ENCODE peak calls at places on chromosomes 13 and 19, in seven cellular contexts. E is heart right ventricle, U is prostate gland, Q is left lung, M is astrocyte of the spinal cord, T is AG04450, Z is brain microvascular endothelial cell. Y is an unnamed sample.

GRCh38 chr13:29961036-29961685 is 110.7 kb upstream of the UBL3 start:
- DNase-seq in E (no peak), U (no peak), Q (no peak), M (no peak), T (no peak), Z (no peak), Y (no peak)

GRCh38 chr13:47085346-47085745 is 188.5 kb upstream of the HTR2A start:
- DNase-seq in E (no peak), U (no peak), Q (no peak), M (no peak), T (no peak), Z (no peak), Y (no peak)

GRCh38 chr19:1853295-1854031 is 5.2 kb upstream of the REXO1 start:
- DNase-seq in E (peak), U (peak), Q (peak), M (peak), T (no peak), Z (peak), Y (peak)

GRCh38 chr19:51549533-51550324 is 18.3 kb upstream of the SIGLEC6 start:
- DNase-seq in E (no peak), U (no peak), Q (no peak), M (no peak), T (no peak), Z (no peak), Y (no peak)

GRCh38 chr13:50866817-50867640 is 23.5 kb upstream of the DLEU7 start:
- DNase-seq in E (no peak), U (no peak), Q (no peak), M (peak), T (no peak), Z (no peak), Y (no peak)

GRCh38 chr13:33441015-33441414 is 155.5 kb upstream of the STARD13 start:
- DNase-seq in E (no peak), U (no peak), Q (no peak), M (peak), T (no peak), Z (no peak), Y (peak)

GRCh38 chr13:63285426-63285825 is 1869.8 kb upstream of the PCDH20 start:
- DNase-seq in E (no peak), U (no peak), Q (no peak), M (no peak), T (no peak), Z (no peak), Y (no peak)

GRCh38 chr19:13127051-13127450 is 9.0 kb downstream of the NACC1 start:
- DNase-seq in E (no peak), U (no peak), Q (no peak), M (no peak), T (no peak), Z (no peak), Y (no peak)

GRCh38 chr19:461664-462551 is 1.1 kb upstream of the SHC2 start:
- DNase-seq in E (no peak), U (peak), Q (no peak), M (no peak), T (no peak), Z (no peak), Y (peak)

GRCh38 chr19:14434543-14435319 is 1.6 kb downstream of the PKN1 start:
- DNase-seq in E (peak), U (no peak), Q (peak), M (peak), T (no peak), Z (peak), Y (peak)

GRCh38 chr13:20231839-20232555 is at the start of gene GJB6:
- DNase-seq in E (no peak), U (no peak), Q (no peak), M (no peak), T (no peak), Z (no peak), Y (peak)

GRCh38 chr13:67152123-67152522 is 78.0 kb downstream of the PCDH9 start:
- DNase-seq in E (no peak), U (no peak), Q (no peak), M (no peak), T (no peak), Z (no peak), Y (no peak)

GRCh38 chr19:57708641-57709354 is at the start of gene ZNF154:
- DNase-seq in E (peak), U (peak), Q (peak), M (peak), T (peak), Z (peak), Y (peak)

GRCh38 chr19:18999016-18999758 is 34.1 kb downstream of the SUGP2 start:
- DNase-seq in E (no peak), U (no peak), Q (no peak), M (peak), T (peak), Z (no peak), Y (no peak)

GRCh38 chr13:95500136-95500718 is 52.3 kb upstream of the CLDN10 start:
- DNase-seq in E (no peak), U (no peak), Q (no peak), M (no peak), T (no peak), Z (no peak), Y (no peak)

GRCh38 chr19:50648659-50649058 is 586 bp upstream of the C19orf81 start:
- DNase-seq in E (no peak), U (no peak), Q (no peak), M (no peak), T (no peak), Z (no peak), Y (no peak)

GRCh38 chr13:31540316-31540715 is 199.0 kb upstream of the RXFP2 start:
- DNase-seq in E (no peak), U (no peak), Q (no peak), M (no peak), T (no peak), Z (no peak), Y (no peak)

GRCh38 chr19:3785938-3786824 is at the start of gene MATK:
- DNase-seq in E (no peak), U (no peak), Q (no peak), M (no peak), T (no peak), Z (no peak), Y (no peak)

GRCh38 chr13:104357672-104358314 is 1291.6 kb upstream of the SLC10A2 start:
- DNase-seq in E (no peak), U (no peak), Q (no peak), M (no peak), T (no peak), Z (no peak), Y (no peak)

GRCh38 chr19:46787331-46788100 is 878 bp downstream of the SLC1A5 start:
- DNase-seq in E (peak), U (no peak), Q (peak), M (peak), T (no peak), Z (peak), Y (peak)

GRCh38 chr13:62193919-62194318 is 778.3 kb upstream of the PCDH20 start:
- DNase-seq in E (no peak), U (no peak), Q (no peak), M (no peak), T (no peak), Z (no peak), Y (no peak)

GRCh38 chr13:74056829-74057564 is 77.2 kb downstream of the KLF12 start:
- DNase-seq in E (peak), U (no peak), Q (no peak), M (no peak), T (no peak), Z (no peak), Y (no peak)

GRCh38 chr19:30227661-30228112 is 144.5 kb upstream of the ZNF536 start:
- DNase-seq in E (peak), U (peak), Q (peak), M (peak), T (no peak), Z (peak), Y (peak)

DNA sequence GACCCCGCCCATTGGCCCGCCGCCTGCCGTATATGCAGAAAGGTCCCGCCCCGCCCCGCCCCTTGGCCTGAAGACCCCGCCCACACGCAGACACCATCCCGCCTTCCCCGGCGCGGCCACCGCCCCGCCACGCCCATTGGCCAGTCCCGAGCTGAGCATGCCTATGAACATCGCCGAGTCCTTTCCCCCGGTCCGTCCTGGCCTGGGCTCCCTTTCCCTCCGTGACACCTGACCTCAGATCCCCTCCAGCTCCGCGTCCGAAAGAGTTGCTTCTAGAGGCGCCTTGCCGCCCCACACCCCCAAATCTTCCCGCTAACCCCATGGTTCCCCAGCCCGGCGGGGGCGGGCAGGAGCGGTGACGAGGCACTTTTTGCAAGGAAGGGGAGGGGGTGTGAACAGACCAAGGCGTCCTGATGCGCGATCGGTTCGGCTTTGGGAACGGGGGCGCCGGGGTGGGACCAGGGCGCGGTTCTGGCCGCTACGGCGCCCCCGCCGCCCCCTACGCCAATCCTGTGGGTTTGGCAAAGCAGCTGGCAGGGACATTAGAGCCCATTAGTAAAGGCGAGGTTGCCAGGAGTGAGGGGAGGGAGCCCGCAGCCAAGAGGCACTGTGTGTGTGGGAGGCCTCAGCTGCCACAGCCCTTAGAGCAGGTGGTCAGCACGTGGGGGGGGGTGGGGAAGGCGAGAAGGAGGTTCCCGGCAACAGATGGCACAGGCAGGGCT is 409 bp upstream of the NUMBL start:
- DNase-seq in E (peak), U (peak), Q (peak), M (peak), T (peak), Z (peak), Y (peak)
- TF ChIP-seq CTCF in E (no peak), U (no peak), Q (no peak), M (no peak), T (no peak), Z (no peak), Y (no peak)

DNA sequence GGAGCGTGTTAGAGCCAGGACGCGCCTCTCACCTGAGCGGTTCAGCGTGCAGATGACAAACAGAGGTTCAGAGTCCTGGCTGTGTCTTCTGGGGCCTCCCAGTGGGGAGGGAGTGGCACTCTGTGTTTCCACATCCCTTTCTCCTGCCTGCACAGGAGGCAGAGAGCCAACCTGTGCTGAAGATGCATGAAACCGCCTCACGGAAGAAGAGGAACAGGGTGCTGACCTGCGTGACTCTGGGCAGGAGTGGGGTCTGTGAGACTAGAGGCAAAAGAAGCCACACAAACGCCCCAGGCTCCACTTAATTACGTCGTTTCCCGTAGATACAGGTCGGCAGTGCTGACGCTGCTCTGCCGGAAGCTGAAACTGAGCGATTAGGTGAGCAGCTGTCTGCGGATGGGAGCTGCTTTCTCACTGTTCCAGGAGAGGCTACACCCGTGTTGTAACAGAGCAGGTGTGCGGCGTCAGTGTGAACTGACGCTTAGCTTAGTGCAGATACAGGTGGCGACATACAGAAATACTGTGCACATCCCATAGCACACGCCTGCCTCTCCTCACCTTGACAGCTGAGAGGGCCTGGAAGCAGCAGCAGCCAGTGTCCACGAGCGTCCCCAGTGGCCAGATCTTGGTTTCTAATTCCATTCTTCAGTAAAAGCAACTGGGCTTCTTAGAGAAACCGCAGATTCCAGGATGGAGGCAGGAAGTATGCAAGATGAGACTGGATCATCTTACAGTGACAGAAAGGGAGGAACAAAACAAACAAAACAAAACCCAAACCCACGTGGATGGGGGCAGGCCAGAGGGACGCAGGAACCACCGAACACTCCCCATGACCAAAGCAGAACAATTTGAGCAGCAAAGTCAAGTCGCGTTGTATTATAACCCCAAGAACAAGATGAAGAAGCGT is 37.7 kb upstream of the MCF2L start:
- DNase-seq in E (no peak), U (peak), Q (no peak), M (peak), T (peak), Z (peak), Y (no peak)
- TF ChIP-seq CTCF in E (peak), U (peak), Q (no peak), M (peak), T (peak), Z (peak), Y (peak)

DNA sequence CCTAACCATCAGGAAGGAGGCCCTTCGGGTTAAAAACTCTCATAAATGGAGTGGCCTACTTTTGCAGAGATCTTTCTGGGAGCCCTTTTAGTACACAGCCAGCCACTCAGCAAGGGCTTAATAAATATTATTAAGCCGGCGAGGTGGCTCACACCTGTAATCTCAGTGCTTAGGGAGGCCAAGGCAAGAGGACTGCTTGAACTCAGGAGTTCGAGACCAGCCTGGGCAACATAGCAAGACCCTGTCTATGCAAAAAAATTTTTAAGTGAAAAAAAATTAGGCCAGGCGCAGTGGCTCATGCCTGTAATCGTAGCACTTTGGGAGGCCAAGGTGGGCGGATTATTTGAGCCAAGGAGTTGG is 810 bp upstream of the KANK2 start:
- DNase-seq in E (no peak), U (no peak), Q (no peak), M (no peak), T (no peak), Z (no peak), Y (no peak)
- TF ChIP-seq CTCF in E (no peak), U (no peak), Q (no peak), M (no peak), T (no peak), Z (no peak), Y (no peak)

GRCh38 chr19:55353356-55353802 is 1.1 kb downstream of the COX6B2 start:
- DNase-seq in E (no peak), U (no peak), Q (no peak), M (no peak), T (no peak), Z (no peak), Y (no peak)
- TF ChIP-seq CTCF in E (no peak), U (no peak), Q (no peak), M (no peak), T (no peak), Z (no peak), Y (no peak)

DNA sequence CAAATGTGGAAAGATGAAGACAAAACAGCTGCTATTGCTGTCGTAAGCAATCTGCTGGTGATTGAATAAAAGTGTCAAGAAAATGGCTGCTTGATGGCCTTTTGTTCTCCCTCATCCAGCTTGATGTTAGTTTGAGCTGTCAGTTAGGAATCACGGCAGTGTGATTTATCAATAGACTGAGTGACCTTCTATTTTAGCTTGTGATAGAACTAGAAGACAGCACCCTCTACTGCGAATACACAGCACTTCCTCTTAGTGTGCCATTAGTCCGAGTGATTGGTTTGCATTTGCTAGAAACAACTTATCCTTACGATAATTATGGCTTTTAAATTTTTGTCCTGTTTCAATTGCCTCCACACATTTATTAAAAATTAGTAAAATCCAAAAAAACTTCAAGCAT is 76.2 kb downstream of the MZT1 start:
- DNase-seq in E (no peak), U (no peak), Q (no peak), M (no peak), T (no peak), Z (peak), Y (no peak)
- TF ChIP-seq CTCF in E (no peak), U (no peak), Q (no peak), M (peak), T (peak), Z (peak), Y (no peak)

GRCh38 chr19:55028757-55029156 is 9.3 kb downstream of the GP6 start:
- DNase-seq in E (no peak), U (no peak), Q (no peak), M (no peak), T (no peak), Z (no peak), Y (no peak)

GRCh38 chr19:55018633-55019032 is 19.4 kb downstream of the GP6 start:
- DNase-seq in E (no peak), U (no peak), Q (no peak), M (no peak), T (no peak), Z (no peak), Y (no peak)

GRCh38 chr19:55018216-55018615 is 19.8 kb downstream of the GP6 start:
- DNase-seq in E (no peak), U (no peak), Q (no peak), M (no peak), T (no peak), Z (no peak), Y (no peak)

GRCh38 chr19:55027472-55028337 is 10.4 kb downstream of the GP6 start:
- DNase-seq in E (no peak), U (no peak), Q (no peak), M (no peak), T (no peak), Z (no peak), Y (no peak)

GRCh38 chr19:55024111-55024510 is 14.0 kb downstream of the GP6 start:
- DNase-seq in E (no peak), U (no peak), Q (no peak), M (no peak), T (no peak), Z (no peak), Y (no peak)
- TF ChIP-seq CTCF in E (no peak), U (no peak), Q (no peak), M (no peak), T (no peak), Z (no peak), Y (no peak)

GRCh38 chr13:110445183-110445582 is 116.3 kb downstream of the RAB20 start:
- DNase-seq in E (no peak), U (no peak), Q (no peak), M (peak), T (no peak), Z (no peak), Y (no peak)

GRCh38 chr13:110443633-110444225 is 117.8 kb downstream of the RAB20 start:
- DNase-seq in E (no peak), U (no peak), Q (no peak), M (no peak), T (no peak), Z (no peak), Y (no peak)

GRCh38 chr13:110442946-110443632 is 118.4 kb downstream of the RAB20 start:
- DNase-seq in E (no peak), U (no peak), Q (no peak), M (peak), T (no peak), Z (peak), Y (no peak)

GRCh38 chr13:110445722-110446569 is 115.6 kb downstream of the RAB20 start:
- DNase-seq in E (no peak), U (no peak), Q (no peak), M (peak), T (no peak), Z (no peak), Y (no peak)

DNA sequence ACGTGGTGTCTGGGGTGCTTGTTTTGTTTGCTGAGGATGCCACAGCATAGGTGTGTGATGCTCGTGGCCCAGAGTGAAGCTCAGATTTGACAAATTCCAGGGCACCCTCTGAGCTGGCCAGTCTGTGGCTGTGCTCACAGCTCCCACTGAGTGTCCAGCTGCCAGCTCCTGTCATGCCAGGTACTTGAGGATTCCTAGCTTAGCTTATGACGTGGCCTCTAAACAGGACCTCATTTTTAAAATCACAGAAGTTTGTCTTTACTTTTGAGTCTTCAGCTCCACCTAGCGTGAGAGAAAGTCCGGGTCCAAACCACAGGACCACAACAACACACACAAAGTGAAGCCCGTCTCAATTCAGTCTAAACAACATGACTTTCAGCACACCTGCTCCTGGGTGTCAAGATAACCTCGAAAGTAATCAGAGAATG is 117.3 kb downstream of the RAB20 start:
- DNase-seq in E (no peak), U (no peak), Q (no peak), M (peak), T (no peak), Z (peak), Y (no peak)
- TF ChIP-seq CTCF in E (no peak), U (no peak), Q (no peak), M (peak), T (no peak), Z (peak), Y (no peak)

GRCh38 chr13:81957121-81957520 is 1616.2 kb upstream of the SPRY2 start:
- DNase-seq in E (no peak), U (no peak), Q (no peak), M (no peak), T (no peak), Z (no peak), Y (no peak)
- TF ChIP-seq CTCF in E (no peak), U (no peak), Q (no peak), M (no peak), T (no peak), Z (no peak), Y (peak)

GRCh38 chr19:38571682-38572081 is 46.1 kb downstream of the MAP4K1 start:
- DNase-seq in E (no peak), U (no peak), Q (no peak), M (no peak), T (no peak), Z (no peak), Y (no peak)
- TF ChIP-seq CTCF in E (no peak), U (no peak), Q (no peak), M (no peak), T (no peak), Z (no peak), Y (no peak)

GRCh38 chr19:10655457-10656312 is 1.5 kb downstream of the ILF3 start:
- DNase-seq in E (no peak), U (peak), Q (no peak), M (peak), T (no peak), Z (peak), Y (peak)

GRCh38 chr19:10654610-10655456 is 687 bp downstream of the ILF3 start:
- DNase-seq in E (peak), U (peak), Q (peak), M (no peak), T (no peak), Z (no peak), Y (peak)

GRCh38 chr19:10653732-10654609 is at the start of gene ILF3:
- DNase-seq in E (peak), U (peak), Q (peak), M (peak), T (peak), Z (peak), Y (peak)

GRCh38 chr19:10651821-10652220 is 2.3 kb upstream of the ILF3 start:
- DNase-seq in E (no peak), U (no peak), Q (no peak), M (no peak), T (no peak), Z (no peak), Y (no peak)

GRCh38 chr19:10653482-10653731 is 739 bp upstream of the ILF3 start:
- DNase-seq in E (no peak), U (no peak), Q (no peak), M (no peak), T (no peak), Z (no peak), Y (no peak)
- TF ChIP-seq CTCF in E (no peak), U (no peak), Q (no peak), M (no peak), T (no peak), Z (no peak), Y (no peak)

Y was measured in body of pancreas.